ENCODE peak calls at places on chromosomes 12 and 14, in six cellular contexts. One of them, this sample, is unnamed.

GRCh38 chr12:67475725-67476124 is 172.8 kb upstream of the DYRK2 start:
- DNase-seq in A673: no peak
- DNase-seq in Karpas-422: no peak
- DNase-seq in aorta: no peak
- DNase-seq in heart right ventricle: no peak
- DNase-seq in pancreas: no peak
- DNase-seq in this sample: no peak

GRCh38 chr14:38868415-38869290 is 234.4 kb downstream of the SEC23A start:
- DNase-seq in aorta: no peak
- DNase-seq in A673: no peak
- DNase-seq in heart right ventricle: no peak
- DNase-seq in Karpas-422: no peak
- DNase-seq in pancreas: no peak
- DNase-seq in this sample: no peak

GRCh38 chr12:56121204-56121870 is 3.3 kb downstream of the ZC3H10 start:
- DNase-seq in aorta: no peak
- DNase-seq in pancreas: no peak
- DNase-seq in Karpas-422: no peak
- DNase-seq in heart right ventricle: no peak
- DNase-seq in A673: no peak
- DNase-seq in this sample: no peak

GRCh38 chr12:6038160-6038559 is 86.3 kb downstream of the VWF start:
- DNase-seq in heart right ventricle: no peak
- DNase-seq in aorta: peak; percentile 46
- DNase-seq in pancreas: peak; percentile 39
- DNase-seq in Karpas-422: peak; percentile 95
- DNase-seq in A673: peak; percentile 73
- DNase-seq in this sample: peak; percentile 10

GRCh38 chr14:67942311-67942710 is 122.7 kb downstream of the RAD51B start:
- DNase-seq in pancreas: no peak
- DNase-seq in aorta: no peak
- DNase-seq in heart right ventricle: no peak
- DNase-seq in Karpas-422: no peak
- DNase-seq in A673: no peak
- DNase-seq in this sample: no peak

GRCh38 chr12:48040294-48040820 is 36.1 kb upstream of the COL2A1 start:
- DNase-seq in Karpas-422: no peak
- DNase-seq in aorta: no peak
- DNase-seq in heart right ventricle: no peak
- DNase-seq in pancreas: no peak
- DNase-seq in A673: no peak
- DNase-seq in this sample: no peak

GRCh38 chr12:3661028-3661427 is 91.9 kb downstream of the CRACR2A start:
- DNase-seq in Karpas-422: no peak
- DNase-seq in A673: no peak
- DNase-seq in aorta: no peak
- DNase-seq in pancreas: peak; percentile 8
- DNase-seq in heart right ventricle: no peak
- DNase-seq in this sample: no peak

GRCh38 chr14:33569844-33570716 is 380.8 kb downstream of the EGLN3 start:
- DNase-seq in aorta: no peak
- DNase-seq in Karpas-422: peak; percentile 68
- DNase-seq in A673: no peak
- DNase-seq in pancreas: no peak
- DNase-seq in heart right ventricle: no peak
- DNase-seq in this sample: no peak

GRCh38 chr14:100609941-100610391 is 22.7 kb upstream of the BEGAIN start:
- DNase-seq in heart right ventricle: no peak
- DNase-seq in Karpas-422: no peak
- DNase-seq in pancreas: no peak
- DNase-seq in A673: no peak
- DNase-seq in aorta: no peak
- DNase-seq in this sample: no peak

GRCh38 chr12:94262228-94263010 is 114.0 kb downstream of the PLXNC1 start:
- DNase-seq in A673: peak; percentile 93
- DNase-seq in Karpas-422: peak; percentile 93
- DNase-seq in aorta: peak; percentile 92
- DNase-seq in heart right ventricle: peak; percentile 84
- DNase-seq in pancreas: peak; percentile 69
- DNase-seq in this sample: peak; percentile 63
- H3K9me3 ChIP-seq in A673: no peaks in the 10 kb centered on the region
- H3K9me3 ChIP-seq in Karpas-422: no peaks in the 10 kb centered on the region
- H3K9me3 ChIP-seq in aorta: no peaks in the 10 kb centered on the region
- H3K9me3 ChIP-seq in heart right ventricle: no peaks in the 10 kb centered on the region
- H3K9me3 ChIP-seq in pancreas: no peaks in the 10 kb centered on the region
- H3K9me3 ChIP-seq in this sample: no peaks in the 10 kb centered on the region

GRCh38 chr14:106396999-106397398 is 870.6 kb downstream of the TMEM121 start:
- DNase-seq in pancreas: no peak
- DNase-seq in heart right ventricle: no peak
- DNase-seq in aorta: no peak
- DNase-seq in A673: no peak
- DNase-seq in Karpas-422: no peak
- DNase-seq in this sample: no peak
- H3K9me3 ChIP-seq in pancreas: no peaks in the 10 kb centered on the region
- H3K9me3 ChIP-seq in heart right ventricle: no peaks in the 10 kb centered on the region
- H3K9me3 ChIP-seq in aorta: no peaks in the 10 kb centered on the region
- H3K9me3 ChIP-seq in A673: no peaks in the 10 kb centered on the region
- H3K9me3 ChIP-seq in Karpas-422: no peaks in the 10 kb centered on the region
- H3K9me3 ChIP-seq in this sample: no peaks in the 10 kb centered on the region

GRCh38 chr12:905273-906076 is 44.0 kb downstream of the RAD52 start:
- DNase-seq in pancreas: no peak
- DNase-seq in Karpas-422: no peak
- DNase-seq in aorta: no peak
- DNase-seq in heart right ventricle: no peak
- DNase-seq in A673: no peak
- DNase-seq in this sample: no peak
- H3K9me3 ChIP-seq in pancreas: no peaks in the 10 kb centered on the region
- H3K9me3 ChIP-seq in Karpas-422: no peaks in the 10 kb centered on the region
- H3K9me3 ChIP-seq in aorta: no peaks in the 10 kb centered on the region
- H3K9me3 ChIP-seq in heart right ventricle: no peaks in the 10 kb centered on the region
- H3K9me3 ChIP-seq in A673: no peaks in the 10 kb centered on the region
- H3K9me3 ChIP-seq in this sample: no peaks in the 10 kb centered on the region

DNA sequence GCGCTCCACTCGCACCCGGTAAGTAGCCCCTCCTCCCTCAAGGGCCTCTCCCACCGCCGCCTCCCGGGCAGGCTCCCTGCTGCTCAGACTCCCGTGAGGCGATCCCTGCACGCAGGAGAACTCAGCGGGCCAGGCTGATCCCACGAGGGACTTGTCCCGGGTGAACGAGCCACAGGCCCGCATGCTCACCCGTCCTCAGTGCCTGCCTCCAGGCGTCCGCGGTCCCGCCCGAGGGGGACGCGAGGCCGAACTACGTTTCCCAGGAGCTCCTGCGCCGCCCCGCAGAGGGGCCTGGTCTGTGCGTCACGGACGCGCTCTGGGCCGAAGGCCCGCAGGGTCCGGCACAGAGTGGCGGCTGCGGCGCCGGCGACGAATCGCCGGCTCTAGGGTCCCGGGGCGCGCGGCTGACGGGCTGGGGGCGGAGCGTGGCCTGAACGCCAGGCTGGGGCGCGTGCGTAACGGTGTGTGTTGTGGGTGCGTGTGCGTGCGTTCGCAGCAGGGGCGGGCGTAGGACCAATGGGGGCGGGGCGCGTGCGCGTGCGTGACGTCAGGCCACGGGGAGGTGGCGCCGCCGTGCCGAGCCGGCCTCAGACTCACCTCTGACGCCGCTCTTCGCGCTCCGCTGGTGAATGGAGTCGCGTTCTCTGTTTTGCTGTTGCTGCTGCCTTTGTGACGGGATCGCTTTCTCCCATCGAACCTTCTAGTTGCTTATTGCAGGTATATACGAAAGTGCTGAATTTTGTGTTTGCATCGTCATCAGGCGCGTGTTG is at the start of the genes ZNF10 and ZNF891:
- DNase-seq in Karpas-422: peak; percentile 99
- DNase-seq in aorta: peak; percentile 99
- DNase-seq in A673: peak; percentile 95
- DNase-seq in pancreas: peak; percentile 96
- DNase-seq in heart right ventricle: peak; percentile 95
- DNase-seq in this sample: peak; percentile 95
- H3K9me3 ChIP-seq in Karpas-422: peaks cover 53% of the 10 kb centered on the region
- H3K9me3 ChIP-seq in aorta: peaks cover 17% of the 10 kb centered on the region
- H3K9me3 ChIP-seq in A673: peaks cover 68% of the 10 kb centered on the region
- H3K9me3 ChIP-seq in pancreas: no peaks in the 10 kb centered on the region
- H3K9me3 ChIP-seq in heart right ventricle: peaks cover 50% of the 10 kb centered on the region
- H3K9me3 ChIP-seq in this sample: peaks cover 73% of the 10 kb centered on the region

GRCh38 chr14:104311358-104311757 is 173.0 kb downstream of the KIF26A start:
- DNase-seq in Karpas-422: no peak
- DNase-seq in A673: no peak
- DNase-seq in heart right ventricle: no peak
- DNase-seq in pancreas: no peak
- DNase-seq in aorta: no peak
- DNase-seq in this sample: no peak

GRCh38 chr14:104315169-104315568 is 176.8 kb downstream of the KIF26A start:
- DNase-seq in pancreas: no peak
- DNase-seq in aorta: peak; percentile 23
- DNase-seq in A673: no peak
- DNase-seq in heart right ventricle: no peak
- DNase-seq in Karpas-422: peak; percentile 48
- DNase-seq in this sample: no peak

GRCh38 chr14:104315625-104316024 is 177.2 kb downstream of the KIF26A start:
- DNase-seq in A673: no peak
- DNase-seq in aorta: peak; percentile 12
- DNase-seq in Karpas-422: no peak
- DNase-seq in heart right ventricle: no peak
- DNase-seq in pancreas: no peak
- DNase-seq in this sample: no peak

GRCh38 chr14:104314251-104314941 is 176.0 kb downstream of the KIF26A start:
- DNase-seq in heart right ventricle: no peak
- DNase-seq in A673: no peak
- DNase-seq in Karpas-422: no peak
- DNase-seq in aorta: peak; percentile 70
- DNase-seq in pancreas: no peak
- DNase-seq in this sample: no peak

GRCh38 chr14:104313674-104314073 is 175.3 kb downstream of the KIF26A start:
- DNase-seq in pancreas: no peak
- DNase-seq in aorta: peak; percentile 33
- DNase-seq in heart right ventricle: no peak
- DNase-seq in Karpas-422: no peak
- DNase-seq in A673: no peak
- DNase-seq in this sample: no peak
- H3K9me3 ChIP-seq in pancreas: no peaks in the 10 kb centered on the region
- H3K9me3 ChIP-seq in aorta: no peaks in the 10 kb centered on the region
- H3K9me3 ChIP-seq in heart right ventricle: no peaks in the 10 kb centered on the region
- H3K9me3 ChIP-seq in Karpas-422: no peaks in the 10 kb centered on the region
- H3K9me3 ChIP-seq in A673: no peaks in the 10 kb centered on the region
- H3K9me3 ChIP-seq in this sample: no peaks in the 10 kb centered on the region

DNA sequence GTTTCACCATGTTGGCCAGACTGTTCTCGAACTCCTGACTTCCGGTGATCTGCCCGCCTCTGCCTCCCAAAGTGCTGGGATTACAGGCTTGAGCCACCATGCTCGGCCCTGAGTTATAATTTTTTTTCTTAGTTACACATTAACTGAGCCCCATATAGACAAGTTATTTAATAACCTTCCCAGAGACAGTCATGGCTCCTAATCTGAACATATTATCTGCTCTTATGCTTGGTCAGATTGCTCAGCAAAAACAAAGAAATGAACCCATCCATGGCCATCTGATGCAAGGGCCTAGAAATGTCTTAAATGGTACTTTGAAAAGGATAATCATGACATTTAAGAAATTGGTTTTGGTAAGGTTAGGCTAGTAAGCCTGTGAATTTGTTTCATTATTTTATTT is 13.0 kb downstream of the SAMD15 start:
- DNase-seq in aorta: no peak
- DNase-seq in heart right ventricle: no peak
- DNase-seq in A673: no peak
- DNase-seq in Karpas-422: no peak
- DNase-seq in pancreas: no peak
- DNase-seq in this sample: no peak
- H3K9me3 ChIP-seq in aorta: no peaks in the 10 kb centered on the region
- H3K9me3 ChIP-seq in heart right ventricle: no peaks in the 10 kb centered on the region
- H3K9me3 ChIP-seq in A673: no peaks in the 10 kb centered on the region
- H3K9me3 ChIP-seq in Karpas-422: no peaks in the 10 kb centered on the region
- H3K9me3 ChIP-seq in pancreas: no peaks in the 10 kb centered on the region
- H3K9me3 ChIP-seq in this sample: no peaks in the 10 kb centered on the region